ENCODE peak calls at places on chromosomes 5 and 9, in seven cellular contexts. One of them, this sample, is unnamed.

GRCh38 chr5:31674371-31674770 is 35.4 kb downstream of the PDZD2 start:
- DNase-seq in MCF 10A: no peak
- DNase-seq in HCT116: no peak
- DNase-seq in fibroblast of mammary gland: no peak
- DNase-seq in choroid plexus epithelial cell: no peak
- DNase-seq in astrocyte: no peak
- DNase-seq in body of pancreas: no peak
- DNase-seq in this sample: no peak

GRCh38 chr9:14175778-14176177 is 138.2 kb downstream of the NFIB start:
- DNase-seq in choroid plexus epithelial cell: no peak
- DNase-seq in body of pancreas: no peak
- DNase-seq in fibroblast of mammary gland: no peak
- DNase-seq in MCF 10A: no peak
- DNase-seq in astrocyte: no peak
- DNase-seq in HCT116: no peak
- DNase-seq in this sample: no peak

GRCh38 chr5:128536229-128536860 is 1.7 kb downstream of the FBN2 start:
- DNase-seq in MCF 10A: peak
- DNase-seq in body of pancreas: no peak
- DNase-seq in HCT116: no peak
- DNase-seq in choroid plexus epithelial cell: peak
- DNase-seq in astrocyte: no peak
- DNase-seq in fibroblast of mammary gland: no peak
- DNase-seq in this sample: peak

GRCh38 chr5:1522601-1523479 is 920 bp downstream of the LPCAT1 start:
- DNase-seq in MCF 10A: no peak
- DNase-seq in astrocyte: no peak
- DNase-seq in HCT116: no peak
- DNase-seq in choroid plexus epithelial cell: peak
- DNase-seq in body of pancreas: peak
- DNase-seq in fibroblast of mammary gland: no peak
- DNase-seq in this sample: no peak

GRCh38 chr9:127279717-127280285 is 15.2 kb downstream of the GARNL3 start:
- DNase-seq in fibroblast of mammary gland: no peak
- DNase-seq in astrocyte: no peak
- DNase-seq in body of pancreas: peak
- DNase-seq in MCF 10A: no peak
- DNase-seq in HCT116: no peak
- DNase-seq in choroid plexus epithelial cell: no peak
- DNase-seq in this sample: no peak

GRCh38 chr5:159663986-159664385 is 252.3 kb upstream of the ADRA1B start:
- DNase-seq in MCF 10A: no peak
- DNase-seq in HCT116: no peak
- DNase-seq in body of pancreas: no peak
- DNase-seq in fibroblast of mammary gland: no peak
- DNase-seq in astrocyte: no peak
- DNase-seq in choroid plexus epithelial cell: peak
- DNase-seq in this sample: no peak

GRCh38 chr5:89303033-89303480 is 420.1 kb upstream of the MEF2C start:
- DNase-seq in fibroblast of mammary gland: no peak
- DNase-seq in choroid plexus epithelial cell: no peak
- DNase-seq in body of pancreas: no peak
- DNase-seq in astrocyte: no peak
- DNase-seq in HCT116: no peak
- DNase-seq in MCF 10A: no peak
- DNase-seq in this sample: no peak

GRCh38 chr5:132427285-132428146 is 58.0 kb downstream of the SLC22A5 start:
- DNase-seq in body of pancreas: peak
- DNase-seq in MCF 10A: peak
- DNase-seq in HCT116: no peak
- DNase-seq in astrocyte: no peak
- DNase-seq in choroid plexus epithelial cell: no peak
- DNase-seq in fibroblast of mammary gland: no peak
- DNase-seq in this sample: no peak

GRCh38 chr5:142794527-142794926 is 24.4 kb downstream of the ARHGAP26 start:
- DNase-seq in MCF 10A: no peak
- DNase-seq in choroid plexus epithelial cell: no peak
- DNase-seq in astrocyte: no peak
- DNase-seq in HCT116: no peak
- DNase-seq in fibroblast of mammary gland: no peak
- DNase-seq in body of pancreas: no peak
- DNase-seq in this sample: no peak

GRCh38 chr5:98458726-98459125 is 314.7 kb upstream of the RGMB start:
- DNase-seq in astrocyte: peak
- DNase-seq in choroid plexus epithelial cell: peak
- DNase-seq in MCF 10A: no peak
- DNase-seq in HCT116: no peak
- DNase-seq in body of pancreas: no peak
- DNase-seq in fibroblast of mammary gland: no peak
- DNase-seq in this sample: peak

GRCh38 chr5:122183098-122183794 is 53.9 kb downstream of the ZNF474 start:
- DNase-seq in MCF 10A: peak
- DNase-seq in body of pancreas: peak
- DNase-seq in astrocyte: peak
- DNase-seq in choroid plexus epithelial cell: peak
- DNase-seq in fibroblast of mammary gland: peak
- DNase-seq in HCT116: no peak
- DNase-seq in this sample: peak

GRCh38 chr9:36897476-36897875 is 136.6 kb downstream of the PAX5 start:
- DNase-seq in body of pancreas: no peak
- DNase-seq in fibroblast of mammary gland: no peak
- DNase-seq in HCT116: no peak
- DNase-seq in MCF 10A: no peak
- DNase-seq in choroid plexus epithelial cell: no peak
- DNase-seq in astrocyte: no peak
- DNase-seq in this sample: no peak

GRCh38 chr5:148776780-148777179 is 49.6 kb upstream of the ADRB2 start:
- DNase-seq in body of pancreas: no peak
- DNase-seq in astrocyte: peak
- DNase-seq in MCF 10A: peak
- DNase-seq in choroid plexus epithelial cell: peak
- DNase-seq in HCT116: peak
- DNase-seq in fibroblast of mammary gland: peak
- DNase-seq in this sample: peak

GRCh38 chr5:127561254-127561653 is 43.8 kb downstream of the PRRC1 start:
- DNase-seq in HCT116: no peak
- DNase-seq in fibroblast of mammary gland: peak
- DNase-seq in MCF 10A: no peak
- DNase-seq in astrocyte: peak
- DNase-seq in body of pancreas: no peak
- DNase-seq in choroid plexus epithelial cell: peak
- DNase-seq in this sample: peak

GRCh38 chr5:1884638-1885475 is 2.1 kb upstream of the IRX4 start:
- DNase-seq in choroid plexus epithelial cell: no peak
- DNase-seq in MCF 10A: peak
- DNase-seq in astrocyte: no peak
- DNase-seq in body of pancreas: no peak
- DNase-seq in HCT116: no peak
- DNase-seq in fibroblast of mammary gland: no peak
- DNase-seq in this sample: no peak

GRCh38 chr9:101005248-101005647 is 23.3 kb upstream of the PLPPR1 start:
- DNase-seq in HCT116: no peak
- DNase-seq in fibroblast of mammary gland: no peak
- DNase-seq in choroid plexus epithelial cell: no peak
- DNase-seq in MCF 10A: no peak
- DNase-seq in astrocyte: no peak
- DNase-seq in body of pancreas: no peak
- DNase-seq in this sample: no peak

GRCh38 chr5:69504036-69504435 is 11.4 kb downstream of the OCLN start:
- DNase-seq in body of pancreas: no peak
- DNase-seq in HCT116: no peak
- DNase-seq in MCF 10A: no peak
- DNase-seq in fibroblast of mammary gland: peak
- DNase-seq in astrocyte: no peak
- DNase-seq in choroid plexus epithelial cell: no peak
- DNase-seq in this sample: peak

GRCh38 chr5:67404261-67405100 is 207.9 kb upstream of the CD180 start:
- DNase-seq in astrocyte: peak
- DNase-seq in HCT116: no peak
- DNase-seq in fibroblast of mammary gland: peak
- DNase-seq in MCF 10A: peak
- DNase-seq in choroid plexus epithelial cell: peak
- DNase-seq in body of pancreas: no peak
- DNase-seq in this sample: peak

GRCh38 chr5:142874537-142874936 is 104.4 kb downstream of the ARHGAP26 start:
- DNase-seq in body of pancreas: peak
- DNase-seq in HCT116: no peak
- DNase-seq in MCF 10A: peak
- DNase-seq in astrocyte: no peak
- DNase-seq in fibroblast of mammary gland: peak
- DNase-seq in choroid plexus epithelial cell: peak
- DNase-seq in this sample: no peak

GRCh38 chr5:168366124-168366523 is 74.7 kb downstream of the WWC1 start:
- DNase-seq in MCF 10A: peak
- DNase-seq in HCT116: no peak
- DNase-seq in body of pancreas: no peak
- DNase-seq in fibroblast of mammary gland: peak
- DNase-seq in choroid plexus epithelial cell: peak
- DNase-seq in astrocyte: peak
- DNase-seq in this sample: peak

GRCh38 chr9:33264473-33265177 is at the start of the genes BAG1 and CHMP5:
- DNase-seq in fibroblast of mammary gland: peak
- DNase-seq in astrocyte: peak
- DNase-seq in MCF 10A: peak
- DNase-seq in HCT116: peak
- DNase-seq in choroid plexus epithelial cell: peak
- DNase-seq in body of pancreas: peak
- DNase-seq in this sample: peak
- TF ChIP-seq CTCF in fibroblast of mammary gland: peak
- TF ChIP-seq CTCF in astrocyte: peak
- TF ChIP-seq CTCF in MCF 10A: no peak
- TF ChIP-seq CTCF in HCT116: no peak
- TF ChIP-seq CTCF in choroid plexus epithelial cell: peak
- TF ChIP-seq CTCF in body of pancreas: peak
- TF ChIP-seq CTCF in this sample: peak

GRCh38 chr5:54944364-54944763 is 41.0 kb downstream of the ESM1 start:
- DNase-seq in choroid plexus epithelial cell: peak
- DNase-seq in fibroblast of mammary gland: peak
- DNase-seq in MCF 10A: peak
- DNase-seq in body of pancreas: peak
- DNase-seq in astrocyte: peak
- DNase-seq in HCT116: peak
- DNase-seq in this sample: peak
- TF ChIP-seq CTCF in choroid plexus epithelial cell: peak
- TF ChIP-seq CTCF in fibroblast of mammary gland: peak
- TF ChIP-seq CTCF in MCF 10A: peak
- TF ChIP-seq CTCF in body of pancreas: peak
- TF ChIP-seq CTCF in astrocyte: peak
- TF ChIP-seq CTCF in HCT116: peak
- TF ChIP-seq CTCF in this sample: peak

GRCh38 chr5:36215910-36216309 is 25.8 kb downstream of the NADK2 start:
- DNase-seq in choroid plexus epithelial cell: peak
- DNase-seq in fibroblast of mammary gland: no peak
- DNase-seq in astrocyte: no peak
- DNase-seq in body of pancreas: no peak
- DNase-seq in HCT116: no peak
- DNase-seq in MCF 10A: no peak
- DNase-seq in this sample: no peak

GRCh38 chr5:36217992-36218391 is 23.7 kb downstream of the NADK2 start:
- DNase-seq in MCF 10A: no peak
- DNase-seq in fibroblast of mammary gland: no peak
- DNase-seq in HCT116: no peak
- DNase-seq in body of pancreas: no peak
- DNase-seq in astrocyte: no peak
- DNase-seq in choroid plexus epithelial cell: no peak
- DNase-seq in this sample: no peak

GRCh38 chr5:36209664-36210063 is 32.1 kb downstream of the NADK2 start:
- DNase-seq in fibroblast of mammary gland: peak
- DNase-seq in astrocyte: peak
- DNase-seq in choroid plexus epithelial cell: peak
- DNase-seq in body of pancreas: no peak
- DNase-seq in HCT116: no peak
- DNase-seq in MCF 10A: peak
- DNase-seq in this sample: peak

GRCh38 chr5:36217591-36217990 is 24.1 kb downstream of the NADK2 start:
- DNase-seq in fibroblast of mammary gland: no peak
- DNase-seq in HCT116: no peak
- DNase-seq in MCF 10A: no peak
- DNase-seq in astrocyte: no peak
- DNase-seq in choroid plexus epithelial cell: no peak
- DNase-seq in body of pancreas: no peak
- DNase-seq in this sample: no peak

DNA sequence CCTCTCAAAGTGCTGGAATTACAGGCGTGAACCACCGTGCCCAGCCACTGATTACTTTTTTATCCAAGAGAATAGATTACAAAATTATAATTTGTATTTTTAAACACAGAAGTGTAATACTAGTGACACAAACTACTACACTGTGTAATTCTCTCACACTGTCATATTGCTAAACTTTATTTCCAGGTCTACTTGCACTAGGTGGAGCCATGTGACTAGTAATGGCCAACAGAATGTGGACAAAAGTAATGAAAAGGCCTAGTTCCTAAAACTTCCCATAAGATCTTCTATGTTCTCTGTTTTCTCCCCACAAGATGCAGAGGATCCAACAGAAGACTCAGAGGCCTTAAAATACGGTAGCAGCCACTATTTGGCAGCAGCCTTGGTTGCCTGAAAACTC is 27.3 kb downstream of the NADK2 start:
- DNase-seq in astrocyte: no peak
- DNase-seq in fibroblast of mammary gland: peak
- DNase-seq in HCT116: no peak
- DNase-seq in choroid plexus epithelial cell: no peak
- DNase-seq in body of pancreas: no peak
- DNase-seq in MCF 10A: no peak
- DNase-seq in this sample: no peak
- TF ChIP-seq CTCF in astrocyte: no peak
- TF ChIP-seq CTCF in fibroblast of mammary gland: no peak
- TF ChIP-seq CTCF in HCT116: no peak
- TF ChIP-seq CTCF in choroid plexus epithelial cell: no peak
- TF ChIP-seq CTCF in body of pancreas: peak
- TF ChIP-seq CTCF in MCF 10A: no peak
- TF ChIP-seq CTCF in this sample: peak

GRCh38 chr9:27785714-27786100 is 212.4 kb upstream of the C9orf72 start:
- DNase-seq in MCF 10A: peak
- DNase-seq in body of pancreas: no peak
- DNase-seq in fibroblast of mammary gland: no peak
- DNase-seq in HCT116: no peak
- DNase-seq in astrocyte: peak
- DNase-seq in choroid plexus epithelial cell: peak
- DNase-seq in this sample: no peak

GRCh38 chr9:27792971-27793689 is 219.8 kb upstream of the C9orf72 start:
- DNase-seq in HCT116: no peak
- DNase-seq in choroid plexus epithelial cell: no peak
- DNase-seq in MCF 10A: no peak
- DNase-seq in fibroblast of mammary gland: no peak
- DNase-seq in body of pancreas: no peak
- DNase-seq in astrocyte: no peak
- DNase-seq in this sample: no peak

GRCh38 chr9:27784999-27785713 is 211.9 kb upstream of the C9orf72 start:
- DNase-seq in body of pancreas: no peak
- DNase-seq in MCF 10A: peak
- DNase-seq in fibroblast of mammary gland: no peak
- DNase-seq in HCT116: no peak
- DNase-seq in choroid plexus epithelial cell: peak
- DNase-seq in astrocyte: peak
- DNase-seq in this sample: no peak

GRCh38 chr9:27791311-27791710 is 218.0 kb upstream of the C9orf72 start:
- DNase-seq in astrocyte: no peak
- DNase-seq in HCT116: no peak
- DNase-seq in MCF 10A: peak
- DNase-seq in fibroblast of mammary gland: no peak
- DNase-seq in body of pancreas: no peak
- DNase-seq in choroid plexus epithelial cell: peak
- DNase-seq in this sample: no peak

GRCh38 chr9:27787941-27788340 is 214.7 kb upstream of the C9orf72 start:
- DNase-seq in MCF 10A: no peak
- DNase-seq in choroid plexus epithelial cell: peak
- DNase-seq in fibroblast of mammary gland: no peak
- DNase-seq in astrocyte: no peak
- DNase-seq in body of pancreas: no peak
- DNase-seq in HCT116: no peak
- DNase-seq in this sample: no peak
- TF ChIP-seq CTCF in MCF 10A: no peak
- TF ChIP-seq CTCF in choroid plexus epithelial cell: peak
- TF ChIP-seq CTCF in fibroblast of mammary gland: no peak
- TF ChIP-seq CTCF in astrocyte: peak
- TF ChIP-seq CTCF in body of pancreas: no peak
- TF ChIP-seq CTCF in HCT116: peak
- TF ChIP-seq CTCF in this sample: no peak